ENCODE peak calls at places on chromosomes 5 and 9, in nine cellular contexts. X, Q, M, T, P, S, Y, R and D are unnamed samples.

GRCh38 chr5:17169507-17169906 is 47.9 kb upstream of the BASP1 start:
- DNase-seq in T (no peak), Y (no peak), P (no peak), Q (no peak), M (no peak), S (no peak), X (no peak), R (no peak), D (no peak)

GRCh38 chr9:114109106-114109505 is 10.0 kb upstream of the KIF12 start:
- DNase-seq in Q (no peak), R (no peak), T (no peak), S (no peak), P (no peak), M (no peak), X (no peak), Y (no peak), D (no peak)

GRCh38 chr9:127104465-127105311 is 17.7 kb downstream of the ANGPTL2 start:
- DNase-seq in R (no peak), S (no peak), T (no peak), X (no peak), M (peak; percentile 72), P (no peak), Q (no peak), Y (no peak), D (peak; percentile 84)

GRCh38 chr9:114372971-114373591 is 14.7 kb downstream of the AKNA start:
- DNase-seq in Q (peak; percentile 84), P (no peak), T (peak; percentile 43), Y (peak; percentile 71), X (peak; percentile 87), R (peak; percentile 58), M (peak; percentile 62), S (no peak), D (no peak)

GRCh38 chr9:99678550-99678949 is 143.1 kb upstream of the NR4A3 start:
- DNase-seq in Y (no peak), M (no peak), T (no peak), S (no peak), X (no peak), R (no peak), P (no peak), Q (no peak), D (no peak)

GRCh38 chr5:172364773-172365172 is 81.2 kb upstream of the UBTD2 start:
- DNase-seq in T (no peak), P (no peak), Q (no peak), X (no peak), R (no peak), S (no peak), Y (no peak), M (no peak), D (no peak)

GRCh38 chr5:55450050-55450765 is 84.6 kb downstream of the PLPP1 start:
- DNase-seq in R (no peak), T (no peak), Q (no peak), X (no peak), S (no peak), M (no peak), Y (no peak), P (no peak), D (no peak)

GRCh38 chr9:14987858-14988257 is 77.6 kb upstream of the FREM1 start:
- DNase-seq in P (no peak), Q (no peak), X (no peak), M (no peak), R (no peak), T (no peak), S (no peak), Y (no peak), D (no peak)

GRCh38 chr5:150075806-150076205 is 10.5 kb downstream of the CSF1R start:
- DNase-seq in X (no peak), P (no peak), S (no peak), R (peak; percentile 10), T (no peak), Y (no peak), M (no peak), Q (no peak), D (no peak)

GRCh38 chr9:97803167-97804058 is 49.6 kb upstream of the FOXE1 start:
- DNase-seq in Y (peak; percentile 57), Q (peak; percentile 65), T (peak; percentile 71), M (peak; percentile 63), R (peak; percentile 74), P (no peak), S (no peak), X (peak; percentile 60), D (peak; percentile 12)

GRCh38 chr5:137923856-137924255 is 34.6 kb downstream of the PKD2L2 start:
- DNase-seq in X (no peak), R (no peak), S (no peak), M (no peak), P (no peak), T (no peak), Y (no peak), Q (no peak), D (no peak)

GRCh38 chr5:20113031-20113685 is 125.2 kb upstream of the CDH18 start:
- DNase-seq in Y (no peak), P (no peak), R (no peak), M (no peak), X (no peak), Q (no peak), S (no peak), T (no peak), D (no peak)

GRCh38 chr5:126525630-126526245 is 69.3 kb downstream of the ALDH7A1 start:
- DNase-seq in M (peak; percentile 76), Y (no peak), P (no peak), S (no peak), X (no peak), R (peak; percentile 89), T (no peak), Q (no peak), D (no peak)

GRCh38 chr5:175378444-175379028 is 65.4 kb downstream of the DRD1 start:
- DNase-seq in X (no peak), Q (no peak), Y (no peak), M (no peak), S (no peak), P (no peak), T (no peak), R (peak; percentile 28), D (no peak)

GRCh38 chr9:131781069-131781468 is 41.2 kb upstream of the RAPGEF1 start:
- DNase-seq in Q (no peak), T (no peak), Y (no peak), S (no peak), M (no peak), R (no peak), X (no peak), P (no peak), D (no peak)

GRCh38 chr5:172405226-172405625 is 49.1 kb downstream of the SH3PXD2B start:
- DNase-seq in T (no peak), R (no peak), X (no peak), Q (no peak), Y (no peak), M (no peak), S (no peak), P (no peak), D (no peak)

GRCh38 chr9:73151653-73152382 is at the start of gene ANXA1:
- DNase-seq in S (peak; percentile 80), X (no peak), P (no peak), R (peak; percentile 34), Q (no peak), T (no peak), M (no peak), Y (no peak), D (no peak)

GRCh38 chr9:94782367-94783120 is 56.0 kb downstream of the AOPEP start:
- DNase-seq in Y (no peak), T (no peak), R (no peak), P (no peak), S (no peak), X (no peak), Q (no peak), M (no peak), D (no peak)

GRCh38 chr9:18890372-18890771 is 142.6 kb downstream of the SAXO1 start:
- DNase-seq in X (no peak), Y (no peak), S (no peak), P (no peak), Q (no peak), R (no peak), T (no peak), M (no peak), D (no peak)

GRCh38 chr5:65482280-65482726 is 583 bp upstream of the ADAMTS6 start:
- DNase-seq in M (no peak), R (no peak), X (no peak), S (no peak), P (no peak), Q (no peak), Y (no peak), T (no peak), D (no peak)

GRCh38 chr5:136810198-136810823 is 445.0 kb upstream of the TRPC7 start:
- DNase-seq in M (no peak), T (no peak), X (no peak), P (no peak), R (no peak), Q (no peak), S (no peak), Y (no peak), D (no peak)

GRCh38 chr5:150144211-150144801 is 11.3 kb downstream of the PDGFRB start:
- DNase-seq in R (no peak), T (no peak), M (peak; percentile 77), P (no peak), Q (no peak), Y (no peak), X (no peak), S (no peak), D (no peak)

GRCh38 chr9:110334871-110335270 is 2.8 kb downstream of the TXNDC8 start:
- DNase-seq in X (no peak), Q (no peak), M (no peak), P (no peak), S (no peak), R (no peak), T (no peak), Y (no peak), D (no peak)